ENCODE peak calls at places on chromosomes 4 and X, in nine cellular contexts. One of them, this sample, is unnamed.

GRCh38 chr4:181301735-181302380 is 941.3 kb upstream of the TENM3 start:
- DNase-seq in GM12878: no peak
- DNase-seq in Panc1: peak; percentile 10
- DNase-seq in thoracic aorta: no peak
- DNase-seq in neural progenitor cell: peak; percentile 58
- DNase-seq in pancreas: peak; percentile 28
- DNase-seq in A673: peak; percentile 50
- DNase-seq in heart left ventricle: peak; percentile 29
- DNase-seq in left ventricle myocardium inferior: peak; percentile 20
- DNase-seq in this sample: no peak

GRCh38 chr4:38804654-38805295 is at the start of gene TLR1:
- DNase-seq in neural progenitor cell: peak; percentile 4
- DNase-seq in pancreas: no peak
- DNase-seq in heart left ventricle: no peak
- DNase-seq in Panc1: peak; percentile 30
- DNase-seq in left ventricle myocardium inferior: no peak
- DNase-seq in GM12878: peak; percentile 62
- DNase-seq in A673: peak; percentile 46
- DNase-seq in thoracic aorta: no peak
- DNase-seq in this sample: peak; percentile 67

GRCh38 chr4:188707036-188707435 is 567.8 kb downstream of the TRIML1 start:
- DNase-seq in A673: no peak
- DNase-seq in pancreas: no peak
- DNase-seq in left ventricle myocardium inferior: no peak
- DNase-seq in heart left ventricle: no peak
- DNase-seq in GM12878: no peak
- DNase-seq in Panc1: no peak
- DNase-seq in neural progenitor cell: no peak
- DNase-seq in thoracic aorta: no peak
- DNase-seq in this sample: no peak

GRCh38 chr4:24794111-24794860 is 1.1 kb upstream of the SOD3 start:
- DNase-seq in A673: no peak
- DNase-seq in Panc1: no peak
- DNase-seq in left ventricle myocardium inferior: no peak
- DNase-seq in thoracic aorta: peak; percentile 53
- DNase-seq in heart left ventricle: peak; percentile 44
- DNase-seq in neural progenitor cell: no peak
- DNase-seq in GM12878: no peak
- DNase-seq in pancreas: no peak
- DNase-seq in this sample: no peak

GRCh38 chr4:55543858-55544257 is 2.9 kb downstream of the CLOCK start:
- DNase-seq in A673: peak; percentile 28
- DNase-seq in thoracic aorta: no peak
- DNase-seq in Panc1: no peak
- DNase-seq in left ventricle myocardium inferior: no peak
- DNase-seq in GM12878: no peak
- DNase-seq in neural progenitor cell: no peak
- DNase-seq in heart left ventricle: no peak
- DNase-seq in pancreas: no peak
- DNase-seq in this sample: no peak

GRCh38 chr4:42855779-42856178 is 36.7 kb upstream of the GRXCR1 start:
- DNase-seq in left ventricle myocardium inferior: no peak
- DNase-seq in GM12878: no peak
- DNase-seq in A673: no peak
- DNase-seq in pancreas: no peak
- DNase-seq in thoracic aorta: no peak
- DNase-seq in Panc1: no peak
- DNase-seq in neural progenitor cell: no peak
- DNase-seq in heart left ventricle: no peak
- DNase-seq in this sample: no peak

GRCh38 chr4:175419120-175419774 is 392.8 kb downstream of the GPM6A start:
- DNase-seq in pancreas: no peak
- DNase-seq in Panc1: peak; percentile 93
- DNase-seq in thoracic aorta: no peak
- DNase-seq in neural progenitor cell: no peak
- DNase-seq in GM12878: no peak
- DNase-seq in A673: peak; percentile 19
- DNase-seq in left ventricle myocardium inferior: no peak
- DNase-seq in heart left ventricle: no peak
- DNase-seq in this sample: no peak

GRCh38 chr4:102774254-102774653 is 13.5 kb upstream of the MANBA start:
- DNase-seq in neural progenitor cell: no peak
- DNase-seq in GM12878: no peak
- DNase-seq in A673: no peak
- DNase-seq in thoracic aorta: no peak
- DNase-seq in Panc1: no peak
- DNase-seq in heart left ventricle: no peak
- DNase-seq in left ventricle myocardium inferior: no peak
- DNase-seq in pancreas: no peak
- DNase-seq in this sample: no peak

GRCh38 chr4:158481811-158482210 is 39.9 kb upstream of the RXFP1 start:
- DNase-seq in GM12878: no peak
- DNase-seq in thoracic aorta: no peak
- DNase-seq in Panc1: no peak
- DNase-seq in heart left ventricle: no peak
- DNase-seq in A673: no peak
- DNase-seq in neural progenitor cell: no peak
- DNase-seq in left ventricle myocardium inferior: no peak
- DNase-seq in pancreas: no peak
- DNase-seq in this sample: no peak

GRCh38 chr4:78040431-78040830 is 16.7 kb upstream of the FRAS1 start:
- DNase-seq in heart left ventricle: no peak
- DNase-seq in left ventricle myocardium inferior: no peak
- DNase-seq in GM12878: no peak
- DNase-seq in A673: peak; percentile 6
- DNase-seq in neural progenitor cell: no peak
- DNase-seq in thoracic aorta: no peak
- DNase-seq in Panc1: no peak
- DNase-seq in pancreas: no peak
- DNase-seq in this sample: no peak

GRCh38 chrX:153468008-153468580 is 2.3 kb downstream of the HAUS7 start:
- DNase-seq in GM12878: no peak
- DNase-seq in A673: peak; percentile 69
- DNase-seq in neural progenitor cell: no peak
- DNase-seq in left ventricle myocardium inferior: peak; percentile 42
- DNase-seq in Panc1: no peak
- DNase-seq in heart left ventricle: peak; percentile 61
- DNase-seq in pancreas: no peak
- DNase-seq in thoracic aorta: no peak
- DNase-seq in this sample: no peak

GRCh38 chr4:100428051-100428450 is 89.8 kb downstream of the EMCN start:
- DNase-seq in A673: peak; percentile 55
- DNase-seq in left ventricle myocardium inferior: no peak
- DNase-seq in Panc1: no peak
- DNase-seq in thoracic aorta: no peak
- DNase-seq in pancreas: no peak
- DNase-seq in GM12878: no peak
- DNase-seq in neural progenitor cell: no peak
- DNase-seq in heart left ventricle: no peak
- DNase-seq in this sample: no peak

GRCh38 chr4:94517492-94517891 is 65.8 kb downstream of the PDLIM5 start:
- DNase-seq in pancreas: no peak
- DNase-seq in thoracic aorta: no peak
- DNase-seq in A673: no peak
- DNase-seq in heart left ventricle: no peak
- DNase-seq in GM12878: no peak
- DNase-seq in left ventricle myocardium inferior: no peak
- DNase-seq in Panc1: no peak
- DNase-seq in neural progenitor cell: no peak
- DNase-seq in this sample: no peak

GRCh38 chr4:98706200-98706813 is 47.9 kb upstream of the TSPAN5 start:
- DNase-seq in heart left ventricle: no peak
- DNase-seq in thoracic aorta: no peak
- DNase-seq in GM12878: no peak
- DNase-seq in neural progenitor cell: no peak
- DNase-seq in Panc1: no peak
- DNase-seq in pancreas: no peak
- DNase-seq in A673: no peak
- DNase-seq in left ventricle myocardium inferior: no peak
- DNase-seq in this sample: no peak

GRCh38 chr4:108991929-108992328 is 229.1 kb upstream of the ETNPPL start:
- DNase-seq in heart left ventricle: no peak
- DNase-seq in thoracic aorta: no peak
- DNase-seq in Panc1: no peak
- DNase-seq in pancreas: no peak
- DNase-seq in GM12878: no peak
- DNase-seq in left ventricle myocardium inferior: no peak
- DNase-seq in neural progenitor cell: no peak
- DNase-seq in A673: peak; percentile 32
- DNase-seq in this sample: no peak

GRCh38 chr4:62117879-62118278 is 917.8 kb downstream of the ADGRL3 start:
- DNase-seq in GM12878: no peak
- DNase-seq in Panc1: no peak
- DNase-seq in heart left ventricle: no peak
- DNase-seq in thoracic aorta: no peak
- DNase-seq in neural progenitor cell: no peak
- DNase-seq in A673: no peak
- DNase-seq in pancreas: no peak
- DNase-seq in left ventricle myocardium inferior: no peak
- DNase-seq in this sample: no peak

GRCh38 chr4:10461850-10462400 is 4.7 kb upstream of the ZNF518B start:
- DNase-seq in thoracic aorta: no peak
- DNase-seq in neural progenitor cell: no peak
- DNase-seq in heart left ventricle: no peak
- DNase-seq in pancreas: no peak
- DNase-seq in A673: no peak
- DNase-seq in Panc1: no peak
- DNase-seq in GM12878: no peak
- DNase-seq in left ventricle myocardium inferior: no peak
- DNase-seq in this sample: no peak

GRCh38 chrX:45710081-45710801 is 509.6 kb upstream of the DIPK2B start:
- DNase-seq in GM12878: peak; percentile 69
- DNase-seq in neural progenitor cell: no peak
- DNase-seq in A673: peak; percentile 39
- DNase-seq in pancreas: no peak
- DNase-seq in left ventricle myocardium inferior: no peak
- DNase-seq in thoracic aorta: no peak
- DNase-seq in heart left ventricle: no peak
- DNase-seq in Panc1: peak; percentile 71
- DNase-seq in this sample: peak; percentile 66

GRCh38 chr4:151355155-151355554 is 29.8 kb upstream of the SH3D19 start:
- DNase-seq in thoracic aorta: no peak
- DNase-seq in heart left ventricle: no peak
- DNase-seq in A673: no peak
- DNase-seq in neural progenitor cell: no peak
- DNase-seq in pancreas: no peak
- DNase-seq in Panc1: no peak
- DNase-seq in left ventricle myocardium inferior: no peak
- DNase-seq in GM12878: no peak
- DNase-seq in this sample: no peak

GRCh38 chrX:30005821-30006220 is 209.5 kb upstream of the MAGEB2 start:
- DNase-seq in pancreas: no peak
- DNase-seq in A673: no peak
- DNase-seq in neural progenitor cell: no peak
- DNase-seq in GM12878: no peak
- DNase-seq in left ventricle myocardium inferior: no peak
- DNase-seq in heart left ventricle: no peak
- DNase-seq in thoracic aorta: no peak
- DNase-seq in Panc1: no peak
- DNase-seq in this sample: no peak

DNA sequence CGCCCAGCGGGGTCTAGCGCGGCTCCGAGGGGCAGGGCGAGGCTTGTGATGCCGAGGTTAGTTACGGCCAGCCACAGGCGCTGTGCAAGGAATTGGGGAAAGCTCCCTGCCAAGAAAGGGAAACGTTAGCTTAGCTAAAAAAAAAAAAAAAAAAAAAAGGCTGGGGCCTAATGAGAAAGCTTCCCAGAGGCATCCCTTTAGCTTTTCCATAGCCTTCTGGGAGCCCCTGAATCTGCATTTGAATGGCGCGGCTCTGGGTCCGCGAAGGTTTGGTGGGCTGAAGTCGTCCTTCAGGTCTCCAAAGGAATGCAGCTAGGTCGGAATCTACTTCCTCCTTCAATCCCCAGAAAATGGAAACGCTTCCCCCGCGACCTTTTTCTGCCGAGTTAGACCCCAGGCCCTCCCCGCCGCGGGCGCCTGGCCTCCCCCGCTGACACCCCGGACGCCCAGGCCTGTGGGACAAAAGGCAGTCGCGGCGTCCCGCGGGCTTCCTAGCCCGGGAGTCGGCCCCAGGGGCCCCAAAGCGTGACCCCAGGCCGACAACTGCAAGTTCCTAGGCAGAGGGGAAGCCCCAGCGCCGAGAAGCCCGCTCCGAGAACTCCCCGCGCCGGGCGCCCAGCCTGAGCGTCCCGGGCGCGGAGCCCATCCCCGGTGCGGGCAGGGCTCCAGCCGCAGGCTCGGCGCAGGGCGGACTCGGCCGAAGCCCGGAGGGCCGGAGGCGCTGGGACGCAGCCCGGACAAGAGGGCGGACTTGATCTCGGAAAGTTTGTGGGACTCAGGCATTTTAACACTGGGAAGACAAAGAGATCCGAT is 598 bp upstream of the FAT1 start:
- DNase-seq in heart left ventricle: peak; percentile 69
- DNase-seq in left ventricle myocardium inferior: peak; percentile 56
- DNase-seq in thoracic aorta: no peak
- DNase-seq in neural progenitor cell: peak; percentile 75
- DNase-seq in GM12878: no peak
- DNase-seq in pancreas: peak; percentile 68
- DNase-seq in Panc1: no peak
- DNase-seq in A673: peak; percentile 48
- DNase-seq in this sample: no peak
- H3K4me3 ChIP-seq in heart left ventricle: peak overlapping the region; percentile 77
- H3K4me3 ChIP-seq in left ventricle myocardium inferior: peak overlapping the region; percentile 92
- H3K4me3 ChIP-seq in thoracic aorta: peak overlapping the region; percentile 80
- H3K4me3 ChIP-seq in neural progenitor cell: peak overlapping the region; percentile 96
- H3K4me3 ChIP-seq in GM12878: no peak overlapping the region
- H3K4me3 ChIP-seq in pancreas: peak overlapping the region; percentile 91
- H3K4me3 ChIP-seq in Panc1: peak overlapping the region; percentile 88
- H3K4me3 ChIP-seq in A673: peak overlapping the region; percentile 81
- H3K4me3 ChIP-seq in this sample: no peak overlapping the region

GRCh38 chrX:129785160-129785947 is 5.6 kb downstream of the SASH3 start:
- DNase-seq in heart left ventricle: no peak
- DNase-seq in A673: no peak
- DNase-seq in pancreas: no peak
- DNase-seq in Panc1: no peak
- DNase-seq in GM12878: no peak
- DNase-seq in left ventricle myocardium inferior: no peak
- DNase-seq in thoracic aorta: no peak
- DNase-seq in neural progenitor cell: no peak
- DNase-seq in this sample: no peak
- H3K36me3 ChIP-seq in heart left ventricle: no peaks in the 10 kb centered on the region
- H3K36me3 ChIP-seq in A673: no peaks in the 10 kb centered on the region
- H3K36me3 ChIP-seq in pancreas: no peaks in the 10 kb centered on the region
- H3K36me3 ChIP-seq in Panc1: no peaks in the 10 kb centered on the region
- H3K36me3 ChIP-seq in GM12878: peaks cover 16% of the 10 kb centered on the region
- H3K36me3 ChIP-seq in left ventricle myocardium inferior: no peaks in the 10 kb centered on the region
- H3K36me3 ChIP-seq in thoracic aorta: no peaks in the 10 kb centered on the region
- H3K36me3 ChIP-seq in neural progenitor cell: no peaks in the 10 kb centered on the region
- H3K36me3 ChIP-seq in this sample: peaks cover 33% of the 10 kb centered on the region

GRCh38 chrX:12383196-12383595 is 244.9 kb downstream of the FRMPD4 start:
- DNase-seq in heart left ventricle: no peak
- DNase-seq in thoracic aorta: no peak
- DNase-seq in Panc1: no peak
- DNase-seq in A673: peak; percentile 3
- DNase-seq in GM12878: no peak
- DNase-seq in left ventricle myocardium inferior: no peak
- DNase-seq in neural progenitor cell: peak; percentile 18
- DNase-seq in pancreas: no peak
- DNase-seq in this sample: no peak
- TF ChIP-seq CTCF in heart left ventricle: peak; percentile 12
- TF ChIP-seq CTCF in thoracic aorta: no peak
- TF ChIP-seq CTCF in Panc1: peak; percentile 27
- TF ChIP-seq CTCF in A673: peak; percentile 40
- TF ChIP-seq CTCF in GM12878: peak; percentile 45
- TF ChIP-seq CTCF in left ventricle myocardium inferior: no peak
- TF ChIP-seq CTCF in neural progenitor cell: peak; percentile 50
- TF ChIP-seq CTCF in pancreas: no peak
- TF ChIP-seq CTCF in this sample: peak; percentile 59

GRCh38 chr4:140569307-140569638 is 512 bp upstream of the UCP1 start:
- DNase-seq in left ventricle myocardium inferior: no peak
- DNase-seq in pancreas: no peak
- DNase-seq in neural progenitor cell: no peak
- DNase-seq in A673: no peak
- DNase-seq in heart left ventricle: no peak
- DNase-seq in thoracic aorta: no peak
- DNase-seq in Panc1: no peak
- DNase-seq in GM12878: no peak
- DNase-seq in this sample: no peak
- H3K4me3 ChIP-seq in left ventricle myocardium inferior: peak overlapping the region; percentile 70
- H3K4me3 ChIP-seq in pancreas: peak overlapping the region; percentile 66
- H3K4me3 ChIP-seq in neural progenitor cell: peak overlapping the region; percentile 50
- H3K4me3 ChIP-seq in A673: peak overlapping the region; percentile 38
- H3K4me3 ChIP-seq in heart left ventricle: peak overlapping the region; percentile 54
- H3K4me3 ChIP-seq in thoracic aorta: peak overlapping the region; percentile 73
- H3K4me3 ChIP-seq in Panc1: no peak overlapping the region
- H3K4me3 ChIP-seq in GM12878: no peak overlapping the region
- H3K4me3 ChIP-seq in this sample: no peak overlapping the region

This sample was measured in GM06990.